ENCODE peak calls at places on chromosomes 13 and 19, in seven cellular contexts. M is fibroblast of the aortic adventitia; X is H54; P is RCC 7860; U is stomach; R is stimulated activated CD4-positive, alpha-beta T cell treated with anti-CD3 and anti-CD28 coated beads, TNF-alpha, amount 100 ng/mL, for 1 hour; T is dorsolateral prefrontal cortex. G is an unnamed sample.

GRCh38 chr13:99717959-99718674 is 216.8 kb downstream of the TM9SF2 start:
- DNase-seq in U (no peak), T (no peak), P (no peak), R (no peak), M (no peak), X (no peak), G (no peak)

GRCh38 chr13:99979453-99980200 is 2.0 kb upstream of the ZIC2 start:
- DNase-seq in U (peak; percentile 14), T (no peak), P (no peak), M (no peak), X (peak; percentile 95), R (no peak), G (no peak)

GRCh38 chr13:99129050-99129449 is 71.6 kb upstream of the UBAC2 start:
- DNase-seq in R (no peak), U (no peak), T (no peak), X (no peak), M (no peak), P (no peak), G (no peak)

GRCh38 chr13:50119593-50119992 is 104.3 kb downstream of the KCNRG start:
- DNase-seq in R (no peak), U (no peak), P (no peak), T (no peak), M (peak; percentile 38), X (no peak), G (no peak)

GRCh38 chr19:33350538-33351309 is 22.8 kb upstream of the CEBPG start:
- DNase-seq in P (no peak), M (peak; percentile 82), T (no peak), R (no peak), U (no peak), X (no peak), G (peak; percentile 20)

GRCh38 chr13:73938375-73939070 is 195.7 kb downstream of the KLF12 start:
- DNase-seq in T (no peak), U (no peak), M (peak; percentile 82), P (peak; percentile 56), X (peak; percentile 37), R (no peak), G (peak; percentile 39)

GRCh38 chr19:43526884-43527859 is at the start of gene ETHE1:
- DNase-seq in T (peak; percentile 74), M (peak; percentile 48), R (peak; percentile 67), U (peak; percentile 84), P (peak; percentile 10), X (peak; percentile 88), G (peak; percentile 29)

GRCh38 chr13:76023644-76024043 is 387.5 kb downstream of the LMO7 start:
- DNase-seq in T (no peak), M (no peak), P (peak; percentile 65), U (no peak), R (no peak), X (no peak), G (peak; percentile 50)

GRCh38 chr13:46909037-46909436 is 12.2 kb upstream of the HTR2A start:
- DNase-seq in M (peak; percentile 67), P (no peak), T (no peak), X (no peak), R (no peak), U (no peak), G (no peak)

GRCh38 chr13:35987572-35988513 is 143.3 kb downstream of the DCLK1 start:
- DNase-seq in P (no peak), U (no peak), M (no peak), X (no peak), R (no peak), T (no peak), G (no peak)

GRCh38 chr19:48480476-48481190 is 11.5 kb downstream of the CYTH2 start:
- DNase-seq in P (no peak), R (peak; percentile 43), X (no peak), M (no peak), U (no peak), T (peak; percentile 39), G (no peak)

GRCh38 chr19:1761528-1762242 is 8.4 kb downstream of the ONECUT3 start:
- DNase-seq in U (no peak), T (no peak), R (no peak), P (no peak), X (no peak), M (no peak), G (no peak)

GRCh38 chr19:40888191-40888590 is 6.2 kb upstream of the CYP2A7 start:
- DNase-seq in T (no peak), U (no peak), X (no peak), M (no peak), R (no peak), P (no peak), G (no peak)

GRCh38 chr19:10408511-10409291 is 5.4 kb upstream of the CDC37 start:
- DNase-seq in T (no peak), X (no peak), M (no peak), U (no peak), P (no peak), R (no peak), G (no peak)